ENCODE peak calls at places on chromosome 20, in seven cellular contexts. R, Q, Y, V, J, H and S are unnamed samples.
A peak's percentile ranks its signal among the peaks of the same experiment; 100 is the strongest.

GRCh38 chr20:54188132-54188835 is 14.5 kb upstream of the CYP24A1 start:
- DNase-seq in V (no peak), Q (no peak), Y (no peak), H (no peak), R (no peak), J (no peak), S (no peak)

GRCh38 chr20:14343658-14344057 is 6.2 kb upstream of the FLRT3 start:
- DNase-seq in H (no peak), Y (no peak), V (no peak), Q (no peak), R (no peak), J (no peak), S (no peak)

GRCh38 chr20:46324960-46325703 is 16.8 kb upstream of the CDH22 start:
- DNase-seq in J (no peak), R (no peak), Y (no peak), Q (peak; percentile 36), H (peak; percentile 7), V (peak; percentile 38), S (no peak)

GRCh38 chr20:25136643-25137559 is 55.0 kb upstream of the VSX1 start:
- DNase-seq in Q (peak; percentile 30), V (no peak), J (peak; percentile 70), R (peak; percentile 95), Y (peak; percentile 67), H (peak; percentile 87), S (peak; percentile 48)

GRCh38 chr20:22455259-22455658 is 129.1 kb downstream of the FOXA2 start:
- DNase-seq in R (no peak), Y (no peak), H (no peak), V (no peak), J (no peak), Q (no peak), S (no peak)

GRCh38 chr20:42639140-42639539 is 550.6 kb downstream of the PTPRT start:
- DNase-seq in J (no peak), Q (no peak), R (no peak), Y (no peak), H (no peak), V (no peak), S (no peak)

GRCh38 chr20:49635829-49636228 is 67.9 kb upstream of the PTGIS start:
- DNase-seq in Y (no peak), Q (no peak), R (no peak), H (no peak), V (no peak), J (no peak), S (no peak)

GRCh38 chr20:496126-496696 is 33.9 kb upstream of the TBC1D20 start:
- DNase-seq in H (peak; percentile 49), R (no peak), J (no peak), V (no peak), Q (no peak), Y (no peak), S (no peak)

GRCh38 chr20:18676366-18676765 is 88.5 kb downstream of the DTD1 start:
- DNase-seq in V (no peak), H (no peak), Q (no peak), R (no peak), J (no peak), Y (no peak), S (no peak)

GRCh38 chr20:35698298-35699126 is 640 bp downstream of the NFS1 start:
- DNase-seq in R (no peak), V (peak; percentile 29), Q (peak; percentile 10), J (no peak), Y (no peak), H (no peak), S (no peak)

GRCh38 chr20:37804584-37805566 is 98.1 kb upstream of the VSTM2L start:
- DNase-seq in H (no peak), Y (no peak), J (no peak), Q (no peak), V (no peak), R (no peak), S (no peak)

GRCh38 chr20:48467622-48468021 is 360.2 kb downstream of the PREX1 start:
- DNase-seq in Y (no peak), J (no peak), R (no peak), Q (no peak), V (no peak), H (no peak), S (no peak)

GRCh38 chr20:7193681-7194080 is 426.2 kb downstream of the BMP2 start:
- DNase-seq in H (no peak), Y (no peak), R (no peak), J (no peak), V (no peak), Q (no peak), S (no peak)

GRCh38 chr20:33689973-33690372 is 3.8 kb upstream of the E2F1 start:
- DNase-seq in H (peak; percentile 66), J (no peak), Y (no peak), R (no peak), V (no peak), Q (peak; percentile 66), S (no peak)

GRCh38 chr20:44110816-44111568 is 76.0 kb downstream of the JPH2 start:
- DNase-seq in V (no peak), R (no peak), H (no peak), J (no peak), Q (no peak), Y (no peak), S (no peak)

GRCh38 chr20:42649716-42650115 is 540.0 kb downstream of the PTPRT start:
- DNase-seq in V (no peak), Q (no peak), Y (no peak), R (no peak), H (no peak), J (no peak), S (no peak)

GRCh38 chr20:37234254-37234581 is 27.4 kb downstream of the GHRH start:
- DNase-seq in R (no peak), J (no peak), H (no peak), Y (no peak), V (no peak), Q (no peak), S (no peak)

GRCh38 chr20:23419995-23420901 is 1.0 kb downstream of the NAPB start:
- DNase-seq in Q (peak; percentile 71), J (peak; percentile 71), Y (peak; percentile 55), H (peak; percentile 70), V (peak; percentile 45), R (peak; percentile 76), S (peak; percentile 18)

GRCh38 chr20:50980851-50981713 is 22.5 kb downstream of the MOCS3 start:
- DNase-seq in Q (peak; percentile 89), H (peak; percentile 75), V (peak; percentile 86), R (no peak), J (peak; percentile 44), Y (peak; percentile 27), S (no peak)

DNA sequence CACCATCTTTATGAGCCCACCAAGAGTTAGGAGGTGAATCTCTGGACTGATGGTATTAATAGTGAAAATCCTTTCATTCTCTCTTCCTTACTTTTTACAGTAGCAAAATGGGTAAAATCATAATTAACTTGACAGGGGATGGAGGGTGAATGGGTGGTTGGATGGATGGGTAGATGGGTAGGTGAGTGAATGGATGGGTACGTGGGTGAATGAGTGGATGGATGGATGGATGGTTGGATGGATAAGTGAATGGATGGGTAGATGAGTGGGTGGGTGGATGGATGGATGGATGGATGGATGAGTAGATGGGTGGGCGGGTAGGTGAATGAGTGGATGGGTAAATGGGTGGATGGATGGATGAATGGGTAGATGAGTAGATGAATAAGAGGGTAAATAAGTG is 63.2 kb downstream of the BMP7 start:
- DNase-seq in J (no peak), V (no peak), R (no peak), Q (no peak), H (no peak), Y (no peak), S (no peak)
- TF ChIP-seq CTCF in J (no peak), V (no peak), R (no peak), Q (no peak), H (no peak), Y (no peak), S (no peak)

GRCh38 chr20:63641146-63641791 is 12.0 kb downstream of the STMN3 start:
- DNase-seq in Y (peak; percentile 48), J (peak; percentile 72), R (peak; percentile 72), H (no peak), Q (no peak), V (no peak), S (no peak)

GRCh38 chr20:63642518-63643247 is 10.5 kb downstream of the STMN3 start:
- DNase-seq in Y (no peak), J (peak; percentile 62), R (no peak), Q (no peak), V (peak; percentile 22), H (no peak), S (no peak)

GRCh38 chr20:63643499-63643898 is 9.7 kb downstream of the STMN3 start:
- DNase-seq in R (no peak), Q (no peak), J (peak; percentile 49), Y (no peak), H (no peak), V (no peak), S (no peak)

GRCh38 chr20:63640086-63640485 is 13.1 kb downstream of the STMN3 start:
- DNase-seq in Y (no peak), J (no peak), R (no peak), Q (no peak), V (no peak), H (no peak), S (no peak)

DNA sequence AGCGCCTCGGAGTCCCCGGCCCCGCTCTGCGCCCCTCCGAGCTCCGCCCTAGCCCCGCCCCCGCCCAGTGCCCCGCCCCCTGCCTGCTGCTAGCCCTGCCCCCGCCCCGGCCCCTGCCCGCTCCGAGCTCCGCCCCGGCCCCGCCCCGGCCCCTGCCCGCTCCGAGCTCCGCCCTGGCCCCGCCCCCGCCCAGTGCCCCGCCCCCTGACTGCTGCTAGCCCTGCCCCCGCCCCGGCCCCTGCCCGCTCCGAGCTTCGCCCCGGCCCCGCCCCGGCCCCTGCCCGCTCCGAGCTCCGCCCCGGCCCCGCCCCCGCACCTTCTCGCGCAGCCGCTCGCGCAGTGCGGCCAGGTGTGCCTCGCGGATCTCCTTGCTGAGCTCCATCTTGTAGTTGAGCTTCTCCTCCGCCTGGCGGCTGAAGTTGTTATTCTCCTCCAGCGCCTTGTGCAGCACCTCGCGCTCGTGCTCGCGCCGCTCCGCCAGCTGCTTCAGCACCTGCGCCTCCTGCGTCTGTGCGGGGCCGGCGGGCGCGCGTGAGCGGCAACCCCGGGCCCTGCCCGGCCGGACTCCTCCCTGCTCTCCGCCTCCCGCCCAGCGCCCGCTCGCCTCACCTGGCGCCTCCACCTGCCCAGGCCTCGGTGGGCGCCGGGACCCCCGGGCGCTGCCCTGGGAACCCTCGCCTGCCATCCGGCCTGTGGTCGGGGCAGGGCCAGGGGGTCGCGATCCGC is 11.3 kb downstream of the STMN3 start:
- DNase-seq in H (peak; percentile 62), Y (peak; percentile 91), J (peak; percentile 97), Q (peak; percentile 95), R (peak; percentile 91), V (peak; percentile 92), S (no peak)
- H3K4me3 ChIP-seq in H (peak overlapping the region; percentile 70), Y (peak overlapping the region; percentile 21), J (peak overlapping the region; percentile 63), Q (peak overlapping the region; percentile 52), R (peak overlapping the region; percentile 49), V (peak overlapping the region; percentile 63), S (peak overlapping the region; percentile 36)

DNA sequence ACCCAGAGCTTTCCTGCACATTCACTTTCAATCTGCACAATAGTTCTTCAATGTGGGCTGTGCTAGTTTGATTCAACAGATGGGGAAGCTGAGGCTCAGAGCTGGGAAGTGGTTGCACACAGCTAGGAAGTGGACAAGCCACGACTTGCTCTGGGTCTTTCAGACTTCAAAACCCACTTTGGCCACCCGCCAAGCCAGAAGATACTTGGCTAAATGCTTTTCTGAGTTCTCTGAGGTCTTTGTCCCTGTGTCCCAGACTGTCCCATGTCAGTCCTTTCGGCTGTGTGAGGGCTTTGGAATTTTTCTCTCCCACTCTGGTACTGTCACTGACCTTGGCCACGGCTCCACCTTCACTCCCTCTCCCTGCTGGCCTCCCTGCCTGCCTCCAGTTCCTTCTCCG is 10.5 kb downstream of the PDYN start:
- DNase-seq in R (no peak), Y (no peak), H (no peak), J (no peak), Q (no peak), V (no peak), S (no peak)
- H3K27me3 ChIP-seq in R (no peaks in the 10 kb centered on the region), Y (peaks cover 32% of the 10 kb centered on the region), H (peaks cover 12% of the 10 kb centered on the region), J (no peaks in the 10 kb centered on the region), Q (peaks cover 12% of the 10 kb centered on the region), V (peaks cover 96% of the 10 kb centered on the region), S (no peaks in the 10 kb centered on the region)

GRCh38 chr20:17431621-17432364 is 99.4 kb downstream of the BFSP1 start:
- DNase-seq in H (peak; percentile 44), J (peak; percentile 37), Y (peak; percentile 34), V (peak; percentile 71), Q (peak; percentile 74), R (no peak), S (peak; percentile 1)
- TF ChIP-seq CTCF in H (peak; percentile 76), J (peak; percentile 83), Y (peak; percentile 90), V (peak; percentile 93), Q (peak; percentile 98), R (peak; percentile 74), S (peak; percentile 85)